ENCODE peak calls at places on chromosomes 5 and 9, in four cellular contexts. L is activated CD4-positive, alpha-beta memory T cell treated with anti-CD3 and anti-CD28 coated beads for 36 hours; T is GOT3; X is hippocampal formation. S is an unnamed sample.

GRCh38 chr5:76040806-76041205 is 42.4 kb upstream of the SV2C start:
- DNase-seq in L (no peak), T (no peak), X (no peak), S (no peak)

GRCh38 chr5:60248900-60249299 is 355.4 kb upstream of the PDE4D start:
- DNase-seq in L (no peak), T (no peak), X (no peak), S (no peak)

GRCh38 chr5:38468202-38468656 is 88.2 kb downstream of the LIFR start:
- DNase-seq in L (no peak), T (no peak), X (no peak), S (peak)

GRCh38 chr9:134209731-134210311 is 45.5 kb upstream of the RNU6ATAC start:
- DNase-seq in L (no peak), T (no peak), X (no peak), S (no peak)

GRCh38 chr5:112757468-112758208 is 20.0 kb downstream of the APC start:
- DNase-seq in L (no peak), T (no peak), X (peak), S (no peak)

GRCh38 chr5:34587355-34588241 is 68.5 kb upstream of the RAI14 start:
- DNase-seq in L (no peak), T (no peak), X (no peak), S (no peak)

GRCh38 chr9:137044502-137045177 is 1.3 kb downstream of the NPDC1 start:
- DNase-seq in L (no peak), T (no peak), X (no peak), S (no peak)

GRCh38 chr5:147576646-147577535 is 67.0 kb upstream of the DPYSL3 start:
- DNase-seq in L (peak), T (no peak), X (peak), S (no peak)

GRCh38 chr9:130835441-130836298 is 616 bp downstream of the ABL1 start:
- DNase-seq in L (peak), T (no peak), X (no peak), S (no peak)

GRCh38 chr9:121292801-121293241 is 24.9 kb downstream of the GSN start:
- DNase-seq in L (no peak), T (no peak), X (peak), S (no peak)

GRCh38 chr5:134878403-134878802 is 4.2 kb downstream of the TXNDC15 start:
- DNase-seq in L (no peak), T (no peak), X (no peak), S (no peak)

GRCh38 chr9:111994831-111995458 is 98.3 kb downstream of the UGCG start:
- DNase-seq in L (no peak), T (no peak), X (no peak), S (no peak)

GRCh38 chr9:116700882-116701836 is 14.1 kb downstream of the TRIM32 start:
- DNase-seq in L (no peak), T (no peak), X (no peak), S (no peak)

GRCh38 chr5:120529386-120529785 is 65.3 kb downstream of the PRR16 start:
- DNase-seq in L (no peak), T (no peak), X (no peak), S (no peak)

GRCh38 chr9:114487607-114488300 is 17.5 kb downstream of the WHRN start:
- DNase-seq in L (peak), T (peak), X (peak), S (peak)

GRCh38 chr9:99699386-99699785 is 122.3 kb upstream of the NR4A3 start:
- DNase-seq in L (no peak), T (no peak), X (no peak), S (no peak)

GRCh38 chr9:83471223-83471622 is 67.0 kb downstream of the FRMD3 start:
- DNase-seq in L (no peak), T (no peak), X (no peak), S (no peak)

GRCh38 chr9:108885643-108886348 is 23.7 kb downstream of the ACTL7A start:
- DNase-seq in L (peak), T (no peak), X (no peak), S (no peak)

GRCh38 chr5:33008751-33009418 is 297.8 kb downstream of the NPR3 start:
- DNase-seq in L (no peak), T (no peak), X (no peak), S (no peak)